ENCODE peak calls at places on chromosome 3, in seven cellular contexts. V, E, Q, G, N, S and M are unnamed samples.

GRCh38 chr3:129162729-129163579 is 2.1 kb upstream of the ISY1 start:
- DNase-seq in V (peak), E (peak), Q (no peak), G (no peak), N (no peak), S (no peak), M (peak)

GRCh38 chr3:4821975-4822374 is 157.3 kb upstream of the BHLHE40 start:
- DNase-seq in V (no peak), E (no peak), Q (no peak), G (no peak), N (no peak), S (no peak), M (no peak)

GRCh38 chr3:71614869-71615268 is 31.3 kb upstream of the FOXP1 start:
- DNase-seq in V (no peak), E (no peak), Q (no peak), G (no peak), N (no peak), S (no peak), M (no peak)

GRCh38 chr3:115071611-115072010 is 75.5 kb downstream of the ZBTB20 start:
- DNase-seq in V (no peak), E (no peak), Q (peak), G (no peak), N (no peak), S (peak), M (peak)

GRCh38 chr3:49674491-49674983 is 386 bp downstream of the APEH start:
- DNase-seq in V (no peak), E (no peak), Q (no peak), G (no peak), N (no peak), S (no peak), M (no peak)

GRCh38 chr3:8538904-8539303 is 37.3 kb downstream of the LMCD1 start:
- DNase-seq in V (no peak), E (no peak), Q (peak), G (no peak), N (no peak), S (no peak), M (peak)

GRCh38 chr3:134325722-134326121 is 48.5 kb downstream of the AMOTL2 start:
- DNase-seq in V (no peak), E (no peak), Q (no peak), G (peak), N (no peak), S (peak), M (no peak)

GRCh38 chr3:123637131-123637530 is 52.3 kb upstream of the HACD2 start:
- DNase-seq in V (no peak), E (peak), Q (no peak), G (peak), N (peak), S (peak), M (no peak)

GRCh38 chr3:153852355-153852754 is 268.8 kb upstream of the ARHGEF26 start:
- DNase-seq in V (no peak), E (peak), Q (no peak), G (no peak), N (no peak), S (no peak), M (no peak)

GRCh38 chr3:120244834-120245225 is 40.2 kb downstream of the GPR156 start:
- DNase-seq in V (peak), E (peak), Q (no peak), G (no peak), N (no peak), S (no peak), M (peak)

GRCh38 chr3:150411971-150412370 is 3.9 kb downstream of the TSC22D2 start:
- DNase-seq in V (no peak), E (no peak), Q (peak), G (no peak), N (no peak), S (peak), M (peak)

GRCh38 chr3:11671648-11672100 is 28.0 kb upstream of the VGLL4 start:
- DNase-seq in V (no peak), E (no peak), Q (peak), G (no peak), N (no peak), S (no peak), M (no peak)

GRCh38 chr3:59570816-59571215 is 521.0 kb upstream of the CFAP20DC start:
- DNase-seq in V (no peak), E (peak), Q (no peak), G (no peak), N (no peak), S (no peak), M (no peak)

GRCh38 chr3:105798381-105798934 is 70.4 kb downstream of the CBLB start:
- DNase-seq in V (peak), E (no peak), Q (no peak), G (no peak), N (no peak), S (no peak), M (no peak)

GRCh38 chr3:38002291-38002876 is 11.8 kb downstream of the VILL start:
- DNase-seq in V (no peak), E (no peak), Q (no peak), G (no peak), N (no peak), S (no peak), M (no peak)

GRCh38 chr3:52182203-52182602 is 15.8 kb upstream of the ALAS1 start:
- DNase-seq in V (no peak), E (no peak), Q (no peak), G (no peak), N (no peak), S (no peak), M (no peak)

GRCh38 chr3:27326211-27326948 is 42.8 kb downstream of the NEK10 start:
- DNase-seq in V (no peak), E (no peak), Q (peak), G (no peak), N (no peak), S (peak), M (peak)

GRCh38 chr3:41293169-41293681 is 93.9 kb downstream of the CTNNB1 start:
- DNase-seq in V (no peak), E (no peak), Q (no peak), G (no peak), N (no peak), S (no peak), M (no peak)

GRCh38 chr3:141368062-141368924 is at the start of gene ZBTB38:
- DNase-seq in V (peak), E (peak), Q (peak), G (peak), N (peak), S (peak), M (peak)

GRCh38 chr3:12759097-12759679 is at the start of gene TMEM40:
- DNase-seq in V (no peak), E (peak), Q (no peak), G (peak), N (no peak), S (peak), M (no peak)

GRCh38 chr3:79488407-79488806 is 279.4 kb downstream of the ROBO1 start:
- DNase-seq in V (no peak), E (no peak), Q (no peak), G (no peak), N (no peak), S (no peak), M (no peak)

GRCh38 chr3:150194957-150195356 is 213.1 kb upstream of the TSC22D2 start:
- DNase-seq in V (no peak), E (no peak), Q (no peak), G (no peak), N (no peak), S (no peak), M (no peak)

GRCh38 chr3:169218314-169218983 is 445.1 kb downstream of the MECOM start:
- DNase-seq in V (no peak), E (peak), Q (peak), G (peak), N (no peak), S (peak), M (peak)

GRCh38 chr3:144772372-144772771 is 800.7 kb downstream of the DIPK2A start:
- DNase-seq in V (no peak), E (no peak), Q (no peak), G (no peak), N (no peak), S (no peak), M (no peak)

GRCh38 chr3:72437666-72438065 is 410.6 kb downstream of the SHQ1 start:
- DNase-seq in V (no peak), E (no peak), Q (no peak), G (no peak), N (no peak), S (no peak), M (no peak)

GRCh38 chr3:176574736-176575135 is 622.5 kb downstream of the TBL1XR1 start:
- DNase-seq in V (no peak), E (no peak), Q (no peak), G (no peak), N (no peak), S (no peak), M (no peak)
- H4K8ac ChIP-seq in V (no peak), E (no peak), Q (no peak), G (no peak), N (no peak), S (no peak), M (no peak)

GRCh38 chr3:173238091-173238490 is 97.1 kb upstream of the SPATA16 start:
- DNase-seq in V (no peak), E (no peak), Q (no peak), G (no peak), N (no peak), S (no peak), M (no peak)
- H4K8ac ChIP-seq in V (no peak), E (no peak), Q (no peak), G (no peak), N (no peak), S (no peak), M (no peak)

GRCh38 chr3:58358808-58359207 is 26.1 kb downstream of the PXK start:
- DNase-seq in V (no peak), E (no peak), Q (peak), G (no peak), N (no peak), S (no peak), M (no peak)
- H4K8ac ChIP-seq in V (no peak), E (no peak), Q (no peak), G (no peak), N (no peak), S (no peak), M (no peak)

GRCh38 chr3:118938183-118938961 is 96.3 kb downstream of the IGSF11 start:
- DNase-seq in V (no peak), E (peak), Q (peak), G (no peak), N (no peak), S (peak), M (peak)
- H4K8ac ChIP-seq in V (no peak), E (no peak), Q (no peak), G (no peak), N (no peak), S (no peak), M (no peak)

DNA sequence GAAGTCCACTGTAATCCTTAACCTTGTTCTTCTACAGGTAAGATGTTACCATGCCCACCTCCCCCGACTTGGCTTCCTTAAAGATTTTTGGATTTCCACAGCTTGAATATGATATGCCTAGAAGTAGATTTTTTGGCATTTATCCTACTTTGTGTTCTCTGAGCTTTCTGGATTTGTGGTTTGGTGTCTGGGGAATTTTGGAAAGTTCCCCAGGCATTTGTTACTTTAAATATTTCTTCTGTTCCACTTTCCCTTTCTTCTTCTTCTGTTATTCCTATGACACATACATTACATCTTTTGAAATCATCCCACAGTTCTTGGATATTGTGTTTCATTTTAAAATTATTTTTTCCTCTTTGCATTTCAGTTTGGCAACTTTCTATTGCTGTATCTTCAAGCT is 122.1 kb upstream of the TMEM108 start:
- DNase-seq in V (no peak), E (no peak), Q (no peak), G (no peak), N (no peak), S (no peak), M (no peak)
- H4K8ac ChIP-seq in V (no peak), E (no peak), Q (no peak), G (no peak), N (no peak), S (no peak), M (no peak)

DNA sequence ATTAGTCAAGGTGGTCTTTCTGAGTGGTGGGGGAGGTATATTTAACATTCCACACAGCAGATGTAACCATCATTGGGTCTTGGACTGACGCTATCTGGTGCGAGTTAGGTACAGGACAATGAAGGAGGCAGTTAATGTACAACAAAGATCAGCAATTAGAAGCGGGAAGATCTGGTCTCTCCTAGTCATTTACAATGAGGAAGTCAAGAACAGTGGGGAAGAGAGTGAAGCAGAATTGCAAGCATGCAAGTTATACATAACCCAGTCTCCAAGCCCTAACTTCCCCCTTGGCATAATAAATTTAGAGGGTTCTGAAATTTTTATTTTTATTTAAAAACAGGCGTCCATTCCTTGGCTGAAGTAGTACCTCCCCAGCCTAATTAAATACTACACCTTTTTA is 14.1 kb downstream of the GPD1L start:
- DNase-seq in V (no peak), E (no peak), Q (no peak), G (no peak), N (no peak), S (no peak), M (no peak)
- H4K8ac ChIP-seq in V (no peak), E (no peak), Q (no peak), G (no peak), N (no peak), S (no peak), M (no peak)

DNA sequence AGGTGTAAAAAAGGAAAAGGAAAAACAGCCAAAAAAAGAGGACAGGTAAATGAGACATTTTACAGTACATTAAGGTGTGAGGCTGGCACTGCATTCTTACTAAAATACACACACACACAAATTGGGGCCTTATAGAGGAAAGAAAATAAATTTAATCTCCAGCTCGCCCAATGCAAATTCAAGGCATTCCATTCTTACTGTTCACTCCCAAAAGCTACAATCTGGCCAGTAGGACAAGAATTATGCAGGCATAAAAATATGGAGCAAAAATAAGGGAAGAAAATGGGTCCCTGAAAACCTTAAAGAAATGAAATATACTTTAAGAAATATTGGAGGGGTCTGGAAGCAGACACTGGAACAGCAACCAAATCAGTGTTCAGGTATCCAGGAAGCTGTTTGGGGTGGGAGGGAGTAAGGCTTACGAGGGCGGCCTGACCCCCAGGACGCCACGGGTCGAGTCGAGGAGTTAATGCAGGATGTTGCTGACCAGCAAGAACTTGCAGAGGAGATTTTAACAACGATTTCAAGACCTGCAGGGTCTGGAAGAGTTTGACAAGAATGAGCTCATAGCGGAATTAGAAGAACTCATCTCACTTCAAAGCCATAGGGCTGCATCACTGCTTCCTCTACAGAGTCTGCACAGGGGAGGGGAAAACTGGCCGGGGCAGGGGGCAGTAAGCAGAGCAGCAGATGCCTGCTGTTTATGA is 245.5 kb downstream of the TBL1XR1 start:
- DNase-seq in V (no peak), E (no peak), Q (peak), G (no peak), N (no peak), S (peak), M (no peak)
- H4K8ac ChIP-seq in V (no peak), E (no peak), Q (no peak), G (no peak), N (no peak), S (no peak), M (peak)